ENCODE peak calls at places on chromosomes 12 and 14, in nine cellular contexts. One of them, this sample, is unnamed.

GRCh38 chr12:98895086-98895651 is 250.1 kb downstream of the APAF1 start:
- DNase-seq in cardiac fibroblast: no peak
- DNase-seq in hepatocyte: peak
- DNase-seq in LoVo: no peak
- DNase-seq in activated CD4-positive, alpha-beta T cell treated with anti-CD3 and anti-CD28 coated beads, Interleukin-2, amount 50 U/mL, for 1 hour: no peak
- DNase-seq in stimulated activated CD8-positive, alpha-beta memory T cell treated with anti-CD3 and anti-CD28 coated beads, Interleukin-12 subunit alpha, Interleukin-12 subunit beta, amount 100 ng/mL, for 1 hour: no peak
- DNase-seq in caudate nucleus: peak
- DNase-seq in fibroblast of lung: no peak
- DNase-seq in stimulated activated CD4-positive, alpha-beta T cell treated with anti-CD3 and anti-CD28 coated beads, TNF-alpha, amount 100 ng/mL, for 48 hours: no peak
- DNase-seq in this sample: no peak

GRCh38 chr12:123598522-123598921 is 3.4 kb upstream of the DDX55 start:
- DNase-seq in cardiac fibroblast: no peak
- DNase-seq in hepatocyte: no peak
- DNase-seq in LoVo: no peak
- DNase-seq in activated CD4-positive, alpha-beta T cell treated with anti-CD3 and anti-CD28 coated beads, Interleukin-2, amount 50 U/mL, for 1 hour: no peak
- DNase-seq in stimulated activated CD8-positive, alpha-beta memory T cell treated with anti-CD3 and anti-CD28 coated beads, Interleukin-12 subunit alpha, Interleukin-12 subunit beta, amount 100 ng/mL, for 1 hour: no peak
- DNase-seq in caudate nucleus: no peak
- DNase-seq in fibroblast of lung: no peak
- DNase-seq in stimulated activated CD4-positive, alpha-beta T cell treated with anti-CD3 and anti-CD28 coated beads, TNF-alpha, amount 100 ng/mL, for 48 hours: no peak
- DNase-seq in this sample: no peak

GRCh38 chr12:67430708-67431335 is 161.7 kb downstream of the CAND1 start:
- DNase-seq in cardiac fibroblast: peak
- DNase-seq in hepatocyte: no peak
- DNase-seq in LoVo: no peak
- DNase-seq in activated CD4-positive, alpha-beta T cell treated with anti-CD3 and anti-CD28 coated beads, Interleukin-2, amount 50 U/mL, for 1 hour: no peak
- DNase-seq in stimulated activated CD8-positive, alpha-beta memory T cell treated with anti-CD3 and anti-CD28 coated beads, Interleukin-12 subunit alpha, Interleukin-12 subunit beta, amount 100 ng/mL, for 1 hour: no peak
- DNase-seq in caudate nucleus: no peak
- DNase-seq in fibroblast of lung: peak
- DNase-seq in stimulated activated CD4-positive, alpha-beta T cell treated with anti-CD3 and anti-CD28 coated beads, TNF-alpha, amount 100 ng/mL, for 48 hours: no peak
- DNase-seq in this sample: peak

GRCh38 chr12:29640589-29641345 is 143.0 kb downstream of the TMTC1 start:
- DNase-seq in cardiac fibroblast: peak
- DNase-seq in hepatocyte: peak
- DNase-seq in LoVo: peak
- DNase-seq in activated CD4-positive, alpha-beta T cell treated with anti-CD3 and anti-CD28 coated beads, Interleukin-2, amount 50 U/mL, for 1 hour: no peak
- DNase-seq in stimulated activated CD8-positive, alpha-beta memory T cell treated with anti-CD3 and anti-CD28 coated beads, Interleukin-12 subunit alpha, Interleukin-12 subunit beta, amount 100 ng/mL, for 1 hour: no peak
- DNase-seq in caudate nucleus: no peak
- DNase-seq in fibroblast of lung: peak
- DNase-seq in stimulated activated CD4-positive, alpha-beta T cell treated with anti-CD3 and anti-CD28 coated beads, TNF-alpha, amount 100 ng/mL, for 48 hours: no peak
- DNase-seq in this sample: peak

GRCh38 chr14:55131782-55132181 is 2.7 kb downstream of the LGALS3 start:
- DNase-seq in cardiac fibroblast: no peak
- DNase-seq in hepatocyte: no peak
- DNase-seq in LoVo: no peak
- DNase-seq in activated CD4-positive, alpha-beta T cell treated with anti-CD3 and anti-CD28 coated beads, Interleukin-2, amount 50 U/mL, for 1 hour: no peak
- DNase-seq in stimulated activated CD8-positive, alpha-beta memory T cell treated with anti-CD3 and anti-CD28 coated beads, Interleukin-12 subunit alpha, Interleukin-12 subunit beta, amount 100 ng/mL, for 1 hour: no peak
- DNase-seq in caudate nucleus: no peak
- DNase-seq in fibroblast of lung: no peak
- DNase-seq in stimulated activated CD4-positive, alpha-beta T cell treated with anti-CD3 and anti-CD28 coated beads, TNF-alpha, amount 100 ng/mL, for 48 hours: no peak
- DNase-seq in this sample: no peak

GRCh38 chr14:100076133-100076532 is 10.9 kb downstream of the EVL start:
- DNase-seq in cardiac fibroblast: peak
- DNase-seq in hepatocyte: no peak
- DNase-seq in LoVo: no peak
- DNase-seq in activated CD4-positive, alpha-beta T cell treated with anti-CD3 and anti-CD28 coated beads, Interleukin-2, amount 50 U/mL, for 1 hour: no peak
- DNase-seq in stimulated activated CD8-positive, alpha-beta memory T cell treated with anti-CD3 and anti-CD28 coated beads, Interleukin-12 subunit alpha, Interleukin-12 subunit beta, amount 100 ng/mL, for 1 hour: no peak
- DNase-seq in caudate nucleus: no peak
- DNase-seq in fibroblast of lung: peak
- DNase-seq in stimulated activated CD4-positive, alpha-beta T cell treated with anti-CD3 and anti-CD28 coated beads, TNF-alpha, amount 100 ng/mL, for 48 hours: no peak
- DNase-seq in this sample: peak

GRCh38 chr14:49497725-49498348 is 88.3 kb downstream of the RPS29 start:
- DNase-seq in cardiac fibroblast: peak
- DNase-seq in hepatocyte: peak
- DNase-seq in LoVo: peak
- DNase-seq in activated CD4-positive, alpha-beta T cell treated with anti-CD3 and anti-CD28 coated beads, Interleukin-2, amount 50 U/mL, for 1 hour: no peak
- DNase-seq in stimulated activated CD8-positive, alpha-beta memory T cell treated with anti-CD3 and anti-CD28 coated beads, Interleukin-12 subunit alpha, Interleukin-12 subunit beta, amount 100 ng/mL, for 1 hour: no peak
- DNase-seq in caudate nucleus: no peak
- DNase-seq in fibroblast of lung: peak
- DNase-seq in stimulated activated CD4-positive, alpha-beta T cell treated with anti-CD3 and anti-CD28 coated beads, TNF-alpha, amount 100 ng/mL, for 48 hours: no peak
- DNase-seq in this sample: peak

GRCh38 chr14:97046991-97047390 is 249.8 kb downstream of the VRK1 start:
- DNase-seq in cardiac fibroblast: no peak
- DNase-seq in hepatocyte: no peak
- DNase-seq in LoVo: no peak
- DNase-seq in activated CD4-positive, alpha-beta T cell treated with anti-CD3 and anti-CD28 coated beads, Interleukin-2, amount 50 U/mL, for 1 hour: no peak
- DNase-seq in stimulated activated CD8-positive, alpha-beta memory T cell treated with anti-CD3 and anti-CD28 coated beads, Interleukin-12 subunit alpha, Interleukin-12 subunit beta, amount 100 ng/mL, for 1 hour: no peak
- DNase-seq in caudate nucleus: no peak
- DNase-seq in fibroblast of lung: no peak
- DNase-seq in stimulated activated CD4-positive, alpha-beta T cell treated with anti-CD3 and anti-CD28 coated beads, TNF-alpha, amount 100 ng/mL, for 48 hours: no peak
- DNase-seq in this sample: no peak